ENCODE peak calls at places on chromosome 14, in eight cellular contexts. One of them, this sample, is unnamed.

GRCh38 chr14:106875503-106875902 is 1349.1 kb downstream of the TMEM121 start:
- DNase-seq in islet precursor cell: no peak
- DNase-seq in foreskin fibroblast: no peak
- DNase-seq in Right ventricle myocardium superior: no peak
- DNase-seq in AG09319: no peak
- DNase-seq in NAMALWA: peak
- DNase-seq in naive thymus-derived CD8-positive, alpha-beta T cell: no peak
- DNase-seq in choroid plexus epithelial cell: no peak
- DNase-seq in this sample: no peak

GRCh38 chr14:24231263-24232120 is 675 bp downstream of the NEDD8 start:
- DNase-seq in NAMALWA: peak
- DNase-seq in islet precursor cell: no peak
- DNase-seq in Right ventricle myocardium superior: no peak
- DNase-seq in choroid plexus epithelial cell: no peak
- DNase-seq in AG09319: no peak
- DNase-seq in naive thymus-derived CD8-positive, alpha-beta T cell: no peak
- DNase-seq in foreskin fibroblast: no peak
- DNase-seq in this sample: no peak

GRCh38 chr14:101083564-101084435 is 180.3 kb upstream of the RTL1 start:
- DNase-seq in choroid plexus epithelial cell: no peak
- DNase-seq in NAMALWA: peak
- DNase-seq in foreskin fibroblast: no peak
- DNase-seq in naive thymus-derived CD8-positive, alpha-beta T cell: no peak
- DNase-seq in Right ventricle myocardium superior: no peak
- DNase-seq in islet precursor cell: peak
- DNase-seq in AG09319: no peak
- DNase-seq in this sample: peak

GRCh38 chr14:74852922-74853530 is 22.9 kb downstream of the PROX2 start:
- DNase-seq in foreskin fibroblast: peak
- DNase-seq in Right ventricle myocardium superior: no peak
- DNase-seq in naive thymus-derived CD8-positive, alpha-beta T cell: no peak
- DNase-seq in choroid plexus epithelial cell: peak
- DNase-seq in NAMALWA: no peak
- DNase-seq in islet precursor cell: no peak
- DNase-seq in AG09319: peak
- DNase-seq in this sample: no peak

GRCh38 chr14:100585448-100586152 is 1.6 kb downstream of the BEGAIN start:
- DNase-seq in foreskin fibroblast: no peak
- DNase-seq in islet precursor cell: no peak
- DNase-seq in Right ventricle myocardium superior: peak
- DNase-seq in NAMALWA: no peak
- DNase-seq in choroid plexus epithelial cell: no peak
- DNase-seq in naive thymus-derived CD8-positive, alpha-beta T cell: no peak
- DNase-seq in AG09319: no peak
- DNase-seq in this sample: no peak

GRCh38 chr14:92417759-92418158 is 94.8 kb downstream of the SLC24A4 start:
- DNase-seq in foreskin fibroblast: no peak
- DNase-seq in islet precursor cell: no peak
- DNase-seq in Right ventricle myocardium superior: no peak
- DNase-seq in choroid plexus epithelial cell: peak
- DNase-seq in NAMALWA: no peak
- DNase-seq in naive thymus-derived CD8-positive, alpha-beta T cell: no peak
- DNase-seq in AG09319: no peak
- DNase-seq in this sample: no peak

GRCh38 chr14:91352101-91352500 is 65.5 kb downstream of the CCDC88C start:
- DNase-seq in choroid plexus epithelial cell: peak
- DNase-seq in NAMALWA: no peak
- DNase-seq in AG09319: no peak
- DNase-seq in naive thymus-derived CD8-positive, alpha-beta T cell: no peak
- DNase-seq in Right ventricle myocardium superior: peak
- DNase-seq in foreskin fibroblast: peak
- DNase-seq in islet precursor cell: no peak
- DNase-seq in this sample: no peak

GRCh38 chr14:102633906-102634595 is 41.6 kb downstream of the RCOR1 start:
- DNase-seq in choroid plexus epithelial cell: no peak
- DNase-seq in islet precursor cell: no peak
- DNase-seq in Right ventricle myocardium superior: no peak
- DNase-seq in naive thymus-derived CD8-positive, alpha-beta T cell: no peak
- DNase-seq in NAMALWA: no peak
- DNase-seq in foreskin fibroblast: no peak
- DNase-seq in AG09319: no peak
- DNase-seq in this sample: no peak

GRCh38 chr14:20742132-20742531 is 3.6 kb upstream of the EDDM3A start:
- DNase-seq in islet precursor cell: no peak
- DNase-seq in choroid plexus epithelial cell: no peak
- DNase-seq in Right ventricle myocardium superior: no peak
- DNase-seq in foreskin fibroblast: no peak
- DNase-seq in NAMALWA: no peak
- DNase-seq in AG09319: no peak
- DNase-seq in naive thymus-derived CD8-positive, alpha-beta T cell: no peak
- DNase-seq in this sample: no peak

GRCh38 chr14:104659146-104659545 is 30.3 kb upstream of the INF2 start:
- DNase-seq in islet precursor cell: peak
- DNase-seq in NAMALWA: no peak
- DNase-seq in AG09319: no peak
- DNase-seq in choroid plexus epithelial cell: no peak
- DNase-seq in foreskin fibroblast: no peak
- DNase-seq in naive thymus-derived CD8-positive, alpha-beta T cell: no peak
- DNase-seq in Right ventricle myocardium superior: peak
- DNase-seq in this sample: no peak

GRCh38 chr14:90870950-90871604 is 54.8 kb upstream of the TTC7B start:
- DNase-seq in Right ventricle myocardium superior: no peak
- DNase-seq in choroid plexus epithelial cell: no peak
- DNase-seq in NAMALWA: no peak
- DNase-seq in foreskin fibroblast: no peak
- DNase-seq in AG09319: no peak
- DNase-seq in islet precursor cell: no peak
- DNase-seq in naive thymus-derived CD8-positive, alpha-beta T cell: no peak
- DNase-seq in this sample: no peak

GRCh38 chr14:59189281-59189821 is 884 bp downstream of the DAAM1 start:
- DNase-seq in islet precursor cell: peak
- DNase-seq in naive thymus-derived CD8-positive, alpha-beta T cell: peak
- DNase-seq in foreskin fibroblast: peak
- DNase-seq in NAMALWA: peak
- DNase-seq in choroid plexus epithelial cell: peak
- DNase-seq in Right ventricle myocardium superior: peak
- DNase-seq in AG09319: no peak
- DNase-seq in this sample: peak

GRCh38 chr14:105087308-105087962 is 22.2 kb upstream of the GPR132 start:
- DNase-seq in NAMALWA: no peak
- DNase-seq in foreskin fibroblast: peak
- DNase-seq in Right ventricle myocardium superior: peak
- DNase-seq in islet precursor cell: peak
- DNase-seq in AG09319: no peak
- DNase-seq in choroid plexus epithelial cell: peak
- DNase-seq in naive thymus-derived CD8-positive, alpha-beta T cell: no peak
- DNase-seq in this sample: peak

GRCh38 chr14:35390577-35391387 is 13.8 kb downstream of the NFKBIA start:
- DNase-seq in choroid plexus epithelial cell: peak
- DNase-seq in Right ventricle myocardium superior: peak
- DNase-seq in AG09319: no peak
- DNase-seq in NAMALWA: no peak
- DNase-seq in islet precursor cell: peak
- DNase-seq in naive thymus-derived CD8-positive, alpha-beta T cell: no peak
- DNase-seq in foreskin fibroblast: peak
- DNase-seq in this sample: peak

GRCh38 chr14:104217486-104218360 is 79.3 kb downstream of the KIF26A start:
- DNase-seq in NAMALWA: peak
- DNase-seq in islet precursor cell: no peak
- DNase-seq in choroid plexus epithelial cell: no peak
- DNase-seq in naive thymus-derived CD8-positive, alpha-beta T cell: no peak
- DNase-seq in AG09319: no peak
- DNase-seq in foreskin fibroblast: no peak
- DNase-seq in Right ventricle myocardium superior: no peak
- DNase-seq in this sample: no peak

GRCh38 chr14:95234426-95234825 is 77.1 kb upstream of the DICER1 start:
- DNase-seq in NAMALWA: no peak
- DNase-seq in islet precursor cell: peak
- DNase-seq in choroid plexus epithelial cell: no peak
- DNase-seq in foreskin fibroblast: no peak
- DNase-seq in Right ventricle myocardium superior: no peak
- DNase-seq in AG09319: no peak
- DNase-seq in naive thymus-derived CD8-positive, alpha-beta T cell: no peak
- DNase-seq in this sample: peak

GRCh38 chr14:39726563-39726962 is 294.3 kb upstream of the FBXO33 start:
- DNase-seq in foreskin fibroblast: no peak
- DNase-seq in choroid plexus epithelial cell: no peak
- DNase-seq in naive thymus-derived CD8-positive, alpha-beta T cell: no peak
- DNase-seq in AG09319: no peak
- DNase-seq in Right ventricle myocardium superior: no peak
- DNase-seq in NAMALWA: no peak
- DNase-seq in islet precursor cell: no peak
- DNase-seq in this sample: no peak

GRCh38 chr14:50860478-50861086 is 11.3 kb upstream of the ABHD12B start:
- DNase-seq in NAMALWA: peak
- DNase-seq in foreskin fibroblast: peak
- DNase-seq in islet precursor cell: peak
- DNase-seq in naive thymus-derived CD8-positive, alpha-beta T cell: peak
- DNase-seq in Right ventricle myocardium superior: peak
- DNase-seq in choroid plexus epithelial cell: peak
- DNase-seq in AG09319: peak
- DNase-seq in this sample: peak

GRCh38 chr14:75752907-75753594 is 92.0 kb downstream of the TTLL5 start:
- DNase-seq in islet precursor cell: no peak
- DNase-seq in NAMALWA: no peak
- DNase-seq in AG09319: no peak
- DNase-seq in naive thymus-derived CD8-positive, alpha-beta T cell: no peak
- DNase-seq in foreskin fibroblast: peak
- DNase-seq in Right ventricle myocardium superior: no peak
- DNase-seq in choroid plexus epithelial cell: peak
- DNase-seq in this sample: no peak

GRCh38 chr14:59309291-59309900 is 120.9 kb downstream of the DAAM1 start:
- DNase-seq in naive thymus-derived CD8-positive, alpha-beta T cell: no peak
- DNase-seq in NAMALWA: no peak
- DNase-seq in AG09319: no peak
- DNase-seq in choroid plexus epithelial cell: no peak
- DNase-seq in foreskin fibroblast: no peak
- DNase-seq in Right ventricle myocardium superior: no peak
- DNase-seq in islet precursor cell: no peak
- DNase-seq in this sample: no peak

GRCh38 chr14:23034498-23035302 is at the start of gene PSMB5:
- DNase-seq in naive thymus-derived CD8-positive, alpha-beta T cell: peak
- DNase-seq in foreskin fibroblast: peak
- DNase-seq in Right ventricle myocardium superior: peak
- DNase-seq in choroid plexus epithelial cell: peak
- DNase-seq in NAMALWA: peak
- DNase-seq in AG09319: peak
- DNase-seq in islet precursor cell: peak
- DNase-seq in this sample: peak

GRCh38 chr14:104724981-104725771 is 1.1 kb downstream of the ADSS1 start:
- DNase-seq in foreskin fibroblast: peak
- DNase-seq in choroid plexus epithelial cell: peak
- DNase-seq in AG09319: no peak
- DNase-seq in Right ventricle myocardium superior: peak
- DNase-seq in NAMALWA: no peak
- DNase-seq in islet precursor cell: peak
- DNase-seq in naive thymus-derived CD8-positive, alpha-beta T cell: no peak
- DNase-seq in this sample: peak

GRCh38 chr14:77238996-77239395 is 32.0 kb downstream of the NGB start:
- DNase-seq in naive thymus-derived CD8-positive, alpha-beta T cell: no peak
- DNase-seq in NAMALWA: no peak
- DNase-seq in AG09319: no peak
- DNase-seq in choroid plexus epithelial cell: no peak
- DNase-seq in islet precursor cell: no peak
- DNase-seq in foreskin fibroblast: no peak
- DNase-seq in Right ventricle myocardium superior: no peak
- DNase-seq in this sample: no peak

GRCh38 chr14:105855893-105856675 is 329.7 kb downstream of the TMEM121 start:
- DNase-seq in AG09319: no peak
- DNase-seq in choroid plexus epithelial cell: no peak
- DNase-seq in islet precursor cell: peak
- DNase-seq in foreskin fibroblast: no peak
- DNase-seq in Right ventricle myocardium superior: peak
- DNase-seq in NAMALWA: peak
- DNase-seq in naive thymus-derived CD8-positive, alpha-beta T cell: no peak
- DNase-seq in this sample: no peak

GRCh38 chr14:22158560-22158959 is 430.5 kb downstream of the DAD1 start:
- DNase-seq in islet precursor cell: no peak
- DNase-seq in choroid plexus epithelial cell: no peak
- DNase-seq in Right ventricle myocardium superior: no peak
- DNase-seq in foreskin fibroblast: no peak
- DNase-seq in NAMALWA: no peak
- DNase-seq in naive thymus-derived CD8-positive, alpha-beta T cell: no peak
- DNase-seq in AG09319: no peak
- DNase-seq in this sample: no peak

GRCh38 chr14:22071001-22071400 is 397.4 kb upstream of the OR4E1 start:
- DNase-seq in Right ventricle myocardium superior: peak
- DNase-seq in islet precursor cell: no peak
- DNase-seq in foreskin fibroblast: no peak
- DNase-seq in NAMALWA: peak
- DNase-seq in choroid plexus epithelial cell: no peak
- DNase-seq in AG09319: no peak
- DNase-seq in naive thymus-derived CD8-positive, alpha-beta T cell: peak
- DNase-seq in this sample: no peak

GRCh38 chr14:24986206-24986893 is 63.6 kb downstream of the STXBP6 start:
- DNase-seq in naive thymus-derived CD8-positive, alpha-beta T cell: no peak
- DNase-seq in choroid plexus epithelial cell: no peak
- DNase-seq in Right ventricle myocardium superior: peak
- DNase-seq in islet precursor cell: no peak
- DNase-seq in NAMALWA: no peak
- DNase-seq in AG09319: no peak
- DNase-seq in foreskin fibroblast: no peak
- DNase-seq in this sample: no peak

GRCh38 chr14:21063479-21063878 is 5.9 kb downstream of the RNASE8 start:
- DNase-seq in Right ventricle myocardium superior: no peak
- DNase-seq in islet precursor cell: peak
- DNase-seq in foreskin fibroblast: peak
- DNase-seq in naive thymus-derived CD8-positive, alpha-beta T cell: no peak
- DNase-seq in AG09319: no peak
- DNase-seq in choroid plexus epithelial cell: peak
- DNase-seq in NAMALWA: no peak
- DNase-seq in this sample: peak

GRCh38 chr14:30710870-30711269 is 88.8 kb downstream of the SCFD1 start:
- DNase-seq in choroid plexus epithelial cell: peak
- DNase-seq in islet precursor cell: no peak
- DNase-seq in AG09319: no peak
- DNase-seq in naive thymus-derived CD8-positive, alpha-beta T cell: no peak
- DNase-seq in Right ventricle myocardium superior: no peak
- DNase-seq in NAMALWA: no peak
- DNase-seq in foreskin fibroblast: peak
- DNase-seq in this sample: no peak

GRCh38 chr14:62468946-62469345 is 576.3 kb downstream of the KCNH5 start:
- DNase-seq in NAMALWA: no peak
- DNase-seq in Right ventricle myocardium superior: no peak
- DNase-seq in naive thymus-derived CD8-positive, alpha-beta T cell: no peak
- DNase-seq in islet precursor cell: no peak
- DNase-seq in AG09319: no peak
- DNase-seq in foreskin fibroblast: no peak
- DNase-seq in choroid plexus epithelial cell: no peak
- DNase-seq in this sample: no peak

GRCh38 chr14:92316937-92317336 is 6.0 kb upstream of the SLC24A4 start:
- DNase-seq in naive thymus-derived CD8-positive, alpha-beta T cell: no peak
- DNase-seq in AG09319: no peak
- DNase-seq in Right ventricle myocardium superior: no peak
- DNase-seq in foreskin fibroblast: no peak
- DNase-seq in islet precursor cell: peak
- DNase-seq in NAMALWA: no peak
- DNase-seq in choroid plexus epithelial cell: no peak
- DNase-seq in this sample: peak

GRCh38 chr14:94966344-94966743 is 191.0 kb downstream of the DICER1 start:
- DNase-seq in foreskin fibroblast: no peak
- DNase-seq in naive thymus-derived CD8-positive, alpha-beta T cell: no peak
- DNase-seq in NAMALWA: no peak
- DNase-seq in Right ventricle myocardium superior: no peak
- DNase-seq in islet precursor cell: no peak
- DNase-seq in AG09319: no peak
- DNase-seq in choroid plexus epithelial cell: no peak
- DNase-seq in this sample: no peak

GRCh38 chr14:105857223-105857815 is 330.9 kb downstream of the TMEM121 start:
- DNase-seq in islet precursor cell: peak
- DNase-seq in NAMALWA: peak
- DNase-seq in naive thymus-derived CD8-positive, alpha-beta T cell: no peak
- DNase-seq in foreskin fibroblast: no peak
- DNase-seq in AG09319: no peak
- DNase-seq in choroid plexus epithelial cell: no peak
- DNase-seq in Right ventricle myocardium superior: peak
- DNase-seq in this sample: no peak

GRCh38 chr14:97851438-97851995 is 1054.3 kb downstream of the VRK1 start:
- DNase-seq in foreskin fibroblast: no peak
- DNase-seq in naive thymus-derived CD8-positive, alpha-beta T cell: no peak
- DNase-seq in NAMALWA: no peak
- DNase-seq in choroid plexus epithelial cell: no peak
- DNase-seq in AG09319: no peak
- DNase-seq in islet precursor cell: no peak
- DNase-seq in Right ventricle myocardium superior: no peak
- DNase-seq in this sample: no peak

This sample was measured in mesendoderm.